ENCODE peak calls at places on chromosomes 13 and 19, in six cellular contexts. P is MM.1S; V is GM12865; H is stimulated activated CD8-positive, alpha-beta memory T cell treated with anti-CD3 and anti-CD28 coated beads, Interleukin-4, amount 100 ng/mL, for 24 hours; J is EL; G is dorsolateral prefrontal cortex. U is an unnamed sample.

GRCh38 chr13:30463820-30464495 is 1.8 kb downstream of the HMGB1 start:
- DNase-seq in V (peak; percentile 94), P (peak; percentile 60), J (peak; percentile 60), H (peak; percentile 57), G (peak; percentile 67), U (peak; percentile 73)

GRCh38 chr13:111917086-111917485 is 149.9 kb upstream of the SOX1 start:
- DNase-seq in G (peak; percentile 33), V (no peak), J (no peak), P (no peak), H (no peak), U (no peak)

GRCh38 chr19:982567-983170 is 1.5 kb upstream of the WDR18 start:
- DNase-seq in J (peak; percentile 62), P (peak; percentile 73), V (peak; percentile 81), H (peak; percentile 68), G (peak; percentile 88), U (peak; percentile 72)

GRCh38 chr13:82933986-82934385 is 948.3 kb downstream of the SLITRK1 start:
- DNase-seq in G (no peak), J (no peak), H (no peak), V (no peak), P (no peak), U (no peak)

GRCh38 chr13:23289917-23290357 is 109.2 kb downstream of the SGCG start:
- DNase-seq in H (no peak), V (no peak), G (no peak), P (no peak), J (peak; percentile 65), U (no peak)

GRCh38 chr19:33668968-33669367 is 47.2 kb downstream of the CHST8 start:
- DNase-seq in G (no peak), V (no peak), H (no peak), P (no peak), J (no peak), U (no peak)

GRCh38 chr19:15265849-15266248 is 33.6 kb upstream of the EPHX3 start:
- DNase-seq in V (no peak), G (peak; percentile 92), H (no peak), P (no peak), J (peak; percentile 96), U (no peak)

GRCh38 chr13:113115363-113116205 is 7.0 kb upstream of the F10 start:
- DNase-seq in H (no peak), J (no peak), G (peak; percentile 33), V (no peak), P (no peak), U (no peak)

GRCh38 chr19:1489463-1489971 is 633 bp downstream of the PCSK4 start:
- DNase-seq in G (no peak), J (no peak), H (no peak), P (no peak), V (no peak), U (no peak)

GRCh38 chr13:114282143-114282685 is 813 bp downstream of the UPF3A start:
- DNase-seq in H (peak; percentile 60), P (peak; percentile 76), G (peak; percentile 58), J (peak; percentile 73), V (peak; percentile 54), U (peak; percentile 75)

GRCh38 chr19:38861368-38861767 is 11.6 kb upstream of the HNRNPL start:
- DNase-seq in P (no peak), H (no peak), G (no peak), J (no peak), V (no peak), U (no peak)

GRCh38 chr13:40609972-40610726 is 56.3 kb downstream of the FOXO1 start:
- DNase-seq in P (no peak), V (no peak), J (no peak), H (no peak), G (no peak), U (no peak)